ENCODE peak calls at places on chromosome 13, in four cellular contexts. K, L, C and O are unnamed samples.

GRCh38 chr13:40993119-40993518 is 26.0 kb downstream of the ELF1 start:
- DNase-seq in K (no peak), L (no peak), C (no peak), O (no peak)

GRCh38 chr13:36001561-36001960 is 129.6 kb downstream of the DCLK1 start:
- DNase-seq in K (no peak), L (no peak), C (no peak), O (no peak)

GRCh38 chr13:33662392-33662791 is 155.6 kb upstream of the RFC3 start:
- DNase-seq in K (no peak), L (no peak), C (no peak), O (no peak)

GRCh38 chr13:56755181-56755580 is 385.5 kb upstream of the PRR20A start:
- DNase-seq in K (no peak), L (no peak), C (no peak), O (no peak)

GRCh38 chr13:77692746-77693448 is 4.6 kb upstream of the SLAIN1 start:
- DNase-seq in K (no peak), L (no peak), C (no peak), O (no peak)

GRCh38 chr13:46698910-46699460 is 98.0 kb downstream of the ESD start:
- DNase-seq in K (no peak), L (no peak), C (no peak), O (no peak)

GRCh38 chr13:107305178-107305577 is 737.2 kb upstream of the ARGLU1 start:
- DNase-seq in K (no peak), L (no peak), C (no peak), O (no peak)

GRCh38 chr13:22944378-22944777 is 236.4 kb upstream of the SGCG start:
- DNase-seq in K (no peak), L (no peak), C (no peak), O (no peak)

GRCh38 chr13:114049026-114049425 is 75.2 kb upstream of the C13orf46 start:
- DNase-seq in K (peak), L (peak), C (peak), O (no peak)

GRCh38 chr13:88000239-88000638 is 329.1 kb downstream of the SLITRK5 start:
- DNase-seq in K (no peak), L (no peak), C (no peak), O (no peak)

GRCh38 chr13:30403491-30403890 is 18.8 kb upstream of the UBE2L5 start:
- DNase-seq in K (no peak), L (no peak), C (no peak), O (no peak)

GRCh38 chr13:107379398-107380155 is 811.6 kb upstream of the ARGLU1 start:
- DNase-seq in K (no peak), L (no peak), C (no peak), O (no peak)